ENCODE peak calls at places on chromosome 10, in five cellular contexts. C, Q, R, I and X are unnamed samples.

GRCh38 chr10:118564652-118565051 is 30.8 kb downstream of the PRLHR start:
- DNase-seq in R (no peak), Q (peak), C (no peak), I (peak), X (no peak)

GRCh38 chr10:127869329-127869728 is 23.4 kb downstream of the CLRN3 start:
- DNase-seq in C (no peak), R (no peak), I (no peak), Q (no peak), X (no peak)

GRCh38 chr10:15230257-15230656 is 61.8 kb upstream of the NMT2 start:
- DNase-seq in R (no peak), I (no peak), Q (no peak), C (no peak), X (no peak)

GRCh38 chr10:80163741-80164341 is 31.3 kb downstream of the PLAC9 start:
- DNase-seq in C (peak), R (no peak), I (no peak), Q (no peak), X (peak)

GRCh38 chr10:133357293-133358151 is at the start of gene FUOM:
- DNase-seq in I (peak), R (no peak), Q (peak), C (peak), X (no peak)

GRCh38 chr10:113099431-113100298 is 149.6 kb downstream of the TCF7L2 start:
- DNase-seq in R (no peak), I (no peak), C (no peak), Q (no peak), X (no peak)

GRCh38 chr10:77247076-77247561 is 390.5 kb downstream of the KCNMA1 start:
- DNase-seq in I (no peak), C (no peak), Q (no peak), R (no peak), X (no peak)

GRCh38 chr10:70905071-70906021 is 17.0 kb upstream of the PCBD1 start:
- DNase-seq in C (peak), I (no peak), R (peak), Q (peak), X (no peak)

GRCh38 chr10:89207181-89207800 is at the start of gene CH25H:
- DNase-seq in Q (no peak), R (peak), C (peak), I (no peak), X (peak)

GRCh38 chr10:90856964-90857634 is 740 bp downstream of the HTR7 start:
- DNase-seq in C (no peak), Q (peak), R (no peak), I (no peak), X (no peak)

GRCh38 chr10:89390875-89391576 is 1.4 kb upstream of the IFIT1 start:
- DNase-seq in C (no peak), Q (no peak), I (no peak), R (no peak), X (no peak)

GRCh38 chr10:3113343-3113720 is 46.0 kb downstream of the PFKP start:
- DNase-seq in R (no peak), C (no peak), I (no peak), Q (no peak), X (no peak)

GRCh38 chr10:74238031-74238431 is 87.0 kb downstream of the ADK start:
- DNase-seq in Q (no peak), R (no peak), I (no peak), C (no peak), X (no peak)

GRCh38 chr10:132135398-132135872 is 51.3 kb upstream of the DPYSL4 start:
- DNase-seq in C (no peak), I (no peak), R (peak), Q (no peak), X (no peak)

GRCh38 chr10:19701427-19702052 is 114.7 kb upstream of the PLXDC2 start:
- DNase-seq in R (no peak), C (no peak), I (no peak), Q (no peak), X (no peak)

GRCh38 chr10:49360271-49361177 is 35.4 kb downstream of the DRGX start:
- DNase-seq in C (no peak), Q (no peak), R (peak), I (no peak), X (no peak)

GRCh38 chr10:24571870-24572450 is 151.7 kb downstream of the ARHGAP21 start:
- DNase-seq in I (no peak), C (no peak), R (no peak), Q (no peak), X (no peak)

GRCh38 chr10:73332379-73332778 is 26.3 kb downstream of the CFAP70 start:
- DNase-seq in C (no peak), Q (no peak), I (no peak), R (no peak), X (no peak)

GRCh38 chr10:110067960-110068770 is 60.4 kb downstream of the ADD3 start:
- DNase-seq in R (no peak), C (no peak), I (peak), Q (no peak), X (no peak)

GRCh38 chr10:93758510-93758885 is 762 bp downstream of the LGI1 start:
- DNase-seq in I (no peak), C (no peak), R (no peak), Q (no peak), X (no peak)

DNA sequence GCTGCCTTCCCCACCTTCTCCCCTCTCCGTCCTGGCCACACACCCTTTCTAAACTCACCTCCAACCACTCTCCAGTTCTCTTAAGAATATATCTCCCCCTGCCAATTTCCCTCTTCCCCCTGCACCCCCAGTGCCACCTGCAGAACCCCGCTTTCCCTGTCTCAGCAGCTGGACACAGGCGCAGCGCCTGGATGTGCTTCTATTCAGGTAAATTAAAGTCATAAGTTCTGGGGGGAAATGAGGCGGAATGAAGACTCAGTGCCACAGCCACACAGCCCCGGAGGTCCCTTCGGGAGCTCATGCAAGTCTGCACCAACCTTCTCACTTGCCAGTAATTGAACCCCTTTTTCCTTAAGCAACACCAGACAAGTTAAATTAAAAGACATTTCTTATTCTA is 5.5 kb upstream of the LOXL4 start:
- DNase-seq in I (no peak), R (peak), C (no peak), Q (no peak), X (no peak)
- TF ChIP-seq POLR2A in I (no peak), R (no peak), C (no peak), Q (no peak), X (no peak)

GRCh38 chr10:4983615-4984216 is 19.9 kb downstream of the AKR1C2 start:
- DNase-seq in I (no peak), C (no peak), Q (no peak), R (no peak), X (no peak)
- TF ChIP-seq POLR2A in I (no peak), C (no peak), Q (no peak), R (no peak), X (no peak)

GRCh38 chr10:31030800-31031199 is 865 bp downstream of the ZNF438 start:
- DNase-seq in C (no peak), I (no peak), R (no peak), Q (no peak), X (no peak)

GRCh38 chr10:31032515-31033132 is 959 bp upstream of the ZNF438 start:
- DNase-seq in R (peak), I (no peak), Q (peak), C (peak), X (no peak)

GRCh38 chr10:31033166-31033565 is 1.5 kb upstream of the ZNF438 start:
- DNase-seq in C (no peak), R (peak), I (no peak), Q (no peak), X (no peak)

GRCh38 chr10:31031205-31031665 is 430 bp downstream of the ZNF438 start:
- DNase-seq in R (no peak), Q (no peak), I (peak), C (no peak), X (peak)

DNA sequence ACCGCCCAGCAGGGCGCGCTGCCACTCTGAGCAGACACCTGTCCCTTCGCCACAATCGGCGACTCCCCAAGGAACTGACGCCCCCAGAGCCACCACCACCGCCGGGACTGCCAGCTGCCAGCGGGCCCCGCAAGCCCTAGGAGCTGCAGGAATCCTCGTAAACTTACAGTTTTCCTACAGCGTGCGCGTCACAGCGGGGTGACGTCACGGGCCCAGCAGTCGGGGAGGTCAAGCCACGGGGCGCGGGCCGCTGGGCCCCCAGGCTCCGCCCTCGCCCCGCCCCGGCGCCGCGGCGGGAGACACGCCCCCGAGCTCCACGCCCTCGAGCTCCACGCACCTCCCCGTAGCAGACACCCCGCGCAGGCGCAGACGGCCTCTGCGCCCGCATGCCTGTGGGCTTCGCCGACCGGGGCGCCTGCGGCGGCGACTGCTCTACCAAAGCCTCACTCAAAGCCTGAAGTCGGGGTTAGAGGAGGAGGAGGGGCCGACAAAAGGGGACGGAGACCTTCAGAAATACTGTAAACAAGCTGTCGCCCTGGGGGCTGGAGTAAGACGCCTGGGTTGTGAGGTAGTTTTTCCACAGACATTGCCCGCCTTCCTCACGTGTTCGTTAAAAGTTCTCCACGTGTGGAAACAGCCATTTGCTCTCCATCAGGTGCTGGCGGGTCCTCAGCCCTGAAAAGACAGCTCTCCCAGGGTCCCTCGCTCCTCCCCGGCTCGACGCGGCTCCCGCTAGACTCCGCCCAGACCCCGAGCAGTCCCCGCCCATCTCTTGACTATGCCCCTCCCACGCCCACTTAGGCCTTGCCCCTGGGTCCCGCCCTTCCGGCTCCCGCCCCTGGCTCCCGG is at the start of gene ZNF438:
- DNase-seq in C (peak), I (peak), Q (peak), R (peak), X (peak)
- TF ChIP-seq POLR2A in C (peak), I (peak), Q (peak), R (peak), X (peak)

GRCh38 chr10:124322191-124322980 is 96.3 kb downstream of the OAT start:
- DNase-seq in I (no peak), R (peak), Q (no peak), C (no peak), X (no peak)
- TF ChIP-seq POLR2A in I (no peak), R (no peak), Q (no peak), C (no peak), X (no peak)

GRCh38 chr10:95656291-95657164 is at the start of gene ALDH18A1:
- DNase-seq in R (peak), I (peak), Q (peak), C (peak), X (peak)
- TF ChIP-seq POLR2A in R (no peak), I (peak), Q (no peak), C (peak), X (peak)

DNA sequence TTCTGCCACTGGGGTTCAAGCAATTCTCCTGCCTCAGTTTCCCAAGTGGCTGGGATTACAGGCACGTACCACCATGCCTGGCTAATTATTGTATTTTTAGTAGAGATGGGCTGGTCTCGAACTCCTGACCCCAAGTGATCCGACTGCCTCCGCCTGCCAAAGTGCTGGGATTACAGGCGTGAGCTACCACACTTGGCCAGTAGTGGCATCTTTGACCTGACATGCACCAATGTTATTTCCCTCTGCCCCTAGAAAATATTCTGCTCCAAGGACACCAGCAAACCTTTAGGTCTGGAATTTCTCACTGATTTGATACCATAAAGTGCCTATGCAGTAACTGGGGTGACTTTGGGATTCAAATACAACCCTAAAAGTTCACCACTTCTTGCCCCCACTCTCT is 179.4 kb downstream of the ARID5B start:
- DNase-seq in R (no peak), I (no peak), Q (no peak), C (no peak), X (no peak)
- TF ChIP-seq POLR2A in R (no peak), I (no peak), Q (no peak), C (no peak), X (no peak)

GRCh38 chr10:18651324-18652007 is at the start of gene NSUN6:
- DNase-seq in C (peak), Q (peak), I (peak), R (peak), X (peak)
- TF ChIP-seq POLR2A in C (peak), Q (no peak), I (peak), R (peak), X (peak)